ENCODE peak calls at places on chromosomes 16 and 17, in nine cellular contexts. L, O, B, U, Y, Q, Z, M and R are unnamed samples.
A peak's percentile ranks its signal among the peaks of the same experiment; 100 is the strongest.

GRCh38 chr16:70644763-70645597 is 1.4 kb upstream of the IL34 start:
- DNase-seq in L (no peak), O (no peak), B (no peak), U (no peak), Y (no peak), Q (no peak), Z (no peak), M (no peak), R (no peak)

GRCh38 chr16:22814330-22815105 is 556 bp downstream of the HS3ST2 start:
- DNase-seq in L (no peak), O (peak; percentile 20), B (no peak), U (no peak), Y (no peak), Q (no peak), Z (peak; percentile 46), M (no peak), R (no peak)

GRCh38 chr16:67154578-67155304 is 3.9 kb upstream of the B3GNT9 start:
- DNase-seq in L (no peak), O (no peak), B (no peak), U (no peak), Y (no peak), Q (no peak), Z (peak; percentile 63), M (no peak), R (no peak)

GRCh38 chr16:17206712-17207111 is 264.0 kb downstream of the XYLT1 start:
- DNase-seq in L (no peak), O (no peak), B (no peak), U (no peak), Y (no peak), Q (no peak), Z (no peak), M (no peak), R (no peak)

GRCh38 chr17:7250655-7251329 is 742 bp downstream of the CTDNEP1 start:
- DNase-seq in L (no peak), O (no peak), B (no peak), U (peak; percentile 28), Y (peak; percentile 25), Q (no peak), Z (no peak), M (no peak), R (peak; percentile 63)

GRCh38 chr16:89921699-89922476 is 1.3 kb upstream of the TUBB3 start:
- DNase-seq in L (no peak), O (peak; percentile 72), B (no peak), U (peak; percentile 96), Y (peak; percentile 93), Q (peak; percentile 87), Z (peak; percentile 90), M (peak; percentile 73), R (no peak)

GRCh38 chr17:42809250-42809649 is 10.6 kb downstream of the CNTD1 start:
- DNase-seq in L (no peak), O (no peak), B (no peak), U (peak; percentile 87), Y (peak; percentile 89), Q (peak; percentile 48), Z (no peak), M (no peak), R (no peak)

GRCh38 chr16:73054732-73055481 is 7.0 kb upstream of the ZFHX3 start:
- DNase-seq in L (no peak), O (no peak), B (no peak), U (peak; percentile 67), Y (peak; percentile 58), Q (peak; percentile 77), Z (no peak), M (no peak), R (peak; percentile 53)

GRCh38 chr16:85944572-85945423 is 45.8 kb downstream of the IRF8 start:
- DNase-seq in L (no peak), O (no peak), B (no peak), U (no peak), Y (no peak), Q (no peak), Z (no peak), M (no peak), R (no peak)

GRCh38 chr17:82237083-82237745 is 8.4 kb downstream of the SLC16A3 start:
- DNase-seq in L (no peak), O (no peak), B (no peak), U (no peak), Y (no peak), Q (no peak), Z (peak; percentile 66), M (no peak), R (no peak)

GRCh38 chr16:85204242-85205010 is 92.2 kb upstream of the CIBAR2 start:
- DNase-seq in L (no peak), O (no peak), B (no peak), U (peak; percentile 83), Y (peak; percentile 79), Q (no peak), Z (no peak), M (no peak), R (no peak)

GRCh38 chr17:5127910-5128309 is 12.1 kb downstream of the USP6 start:
- DNase-seq in L (no peak), O (no peak), B (no peak), U (no peak), Y (no peak), Q (no peak), Z (no peak), M (peak; percentile 7), R (no peak)

GRCh38 chr17:5128905-5129535 is 13.2 kb downstream of the USP6 start:
- DNase-seq in L (no peak), O (no peak), B (no peak), U (no peak), Y (no peak), Q (no peak), Z (no peak), M (peak; percentile 15), R (no peak)

GRCh38 chr17:5126719-5127488 is 11.1 kb downstream of the USP6 start:
- DNase-seq in L (no peak), O (no peak), B (no peak), U (no peak), Y (no peak), Q (no peak), Z (no peak), M (peak; percentile 21), R (no peak)

GRCh38 chr17:5133311-5133710 is 17.5 kb downstream of the USP6 start:
- DNase-seq in L (no peak), O (no peak), B (no peak), U (no peak), Y (no peak), Q (no peak), Z (no peak), M (no peak), R (no peak)

GRCh38 chr17:5131146-5131715 is 15.4 kb downstream of the USP6 start:
- DNase-seq in L (no peak), O (no peak), B (no peak), U (no peak), Y (no peak), Q (no peak), Z (no peak), M (peak; percentile 9), R (no peak)
- TF ChIP-seq CTCF in L (no peak), O (no peak), B (no peak), U (no peak), Y (no peak), Q (no peak), Z (no peak), M (no peak), R (no peak)

GRCh38 chr17:8289103-8289397 is 580 bp downstream of the RANGRF start:
- DNase-seq in L (no peak), O (no peak), B (no peak), U (no peak), Y (no peak), Q (no peak), Z (no peak), M (no peak), R (no peak)

GRCh38 chr17:8287651-8288335 is 677 bp upstream of the RANGRF start:
- DNase-seq in L (no peak), O (no peak), B (peak; percentile 40), U (no peak), Y (no peak), Q (no peak), Z (peak; percentile 55), M (peak; percentile 70), R (no peak)

GRCh38 chr17:8292639-8293395 is 2.4 kb downstream of the SLC25A35 start:
- DNase-seq in L (no peak), O (no peak), B (no peak), U (no peak), Y (no peak), Q (no peak), Z (no peak), M (no peak), R (peak; percentile 51)

GRCh38 chr17:8288336-8289102 is at the start of gene RANGRF:
- DNase-seq in L (peak; percentile 38), O (peak; percentile 93), B (peak; percentile 87), U (peak; percentile 83), Y (peak; percentile 81), Q (peak; percentile 67), Z (peak; percentile 94), M (peak; percentile 91), R (peak; percentile 88)

GRCh38 chr17:8290043-8290442 is 1.6 kb downstream of the RANGRF start:
- DNase-seq in L (no peak), O (no peak), B (no peak), U (no peak), Y (no peak), Q (peak; percentile 34), Z (no peak), M (no peak), R (no peak)
- H3K4me3 ChIP-seq in L (no peak overlapping the region), O (no peak overlapping the region), B (no peak overlapping the region), U (no peak overlapping the region), Y (no peak overlapping the region), Q (no peak overlapping the region), Z (no peak overlapping the region), M (no peak overlapping the region), R (no peak overlapping the region)

DNA sequence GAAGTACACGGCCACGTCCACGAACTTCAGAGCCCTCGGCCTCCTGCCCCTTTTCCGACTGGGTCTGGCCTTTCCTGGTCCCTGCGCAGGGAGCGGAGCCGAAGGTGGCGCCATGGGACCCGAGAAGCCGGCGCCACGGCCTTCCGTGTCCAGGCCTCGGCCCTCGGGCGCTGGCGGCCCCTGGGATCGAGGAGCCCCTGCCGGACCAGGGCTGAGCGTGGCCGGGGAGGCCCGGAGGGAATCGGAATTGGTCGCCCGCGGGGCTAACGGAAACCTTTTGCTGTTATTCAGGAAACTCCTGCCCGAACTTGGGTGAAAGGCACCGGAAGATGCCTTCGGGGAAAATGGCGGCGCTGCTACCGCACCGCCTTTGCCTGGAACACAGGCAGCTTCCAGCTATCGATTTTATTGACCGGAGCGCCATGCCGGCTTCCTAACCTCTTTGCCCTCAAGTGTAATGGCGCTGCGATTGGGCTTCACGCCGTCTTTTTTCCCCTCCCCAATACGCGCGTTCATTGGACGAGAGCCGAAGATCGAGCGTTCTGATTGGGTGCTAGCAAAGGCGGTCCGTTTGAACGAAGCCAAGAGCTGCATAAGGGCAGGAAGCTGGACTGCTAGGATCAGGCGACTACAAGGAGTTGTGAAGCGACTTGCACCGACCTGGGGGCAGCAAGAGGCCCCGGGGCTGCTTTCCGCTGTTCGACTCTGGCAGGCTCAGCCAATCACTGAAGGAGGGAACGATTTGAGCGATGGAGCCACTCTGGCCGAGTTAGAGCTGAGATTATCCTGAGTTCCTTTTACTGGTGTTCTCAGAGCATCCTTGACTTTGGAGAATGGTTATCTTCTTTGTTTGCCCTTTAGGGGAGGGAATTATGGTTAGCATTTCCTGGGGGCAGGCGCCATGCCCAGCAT is at the start of gene ZNF689:
- DNase-seq in L (peak; percentile 90), O (peak; percentile 98), B (peak; percentile 98), U (peak; percentile 98), Y (peak; percentile 98), Q (peak; percentile 95), Z (peak; percentile 95), M (peak; percentile 93), R (peak; percentile 99)
- TF ChIP-seq CTCF in L (no peak), O (no peak), B (peak; percentile 1), U (peak; percentile 1), Y (no peak), Q (peak; percentile 9), Z (no peak), M (no peak), R (no peak)

GRCh38 chr17:37520174-37520573 is 30.5 kb downstream of the DUSP14 start:
- DNase-seq in L (no peak), O (no peak), B (no peak), U (no peak), Y (no peak), Q (no peak), Z (no peak), M (no peak), R (no peak)
- H3K4me3 ChIP-seq in L (no peak overlapping the region), O (no peak overlapping the region), B (no peak overlapping the region), U (no peak overlapping the region), Y (no peak overlapping the region), Q (no peak overlapping the region), Z (no peak overlapping the region), M (no peak overlapping the region), R (no peak overlapping the region)